ENCODE peak calls at places on chromosomes 2 and 18, in nine cellular contexts. One of them, this sample, is unnamed.

GRCh38 chr18:9094307-9095226 is 7.9 kb upstream of the NDUFV2 start:
- DNase-seq in AG09309: peak
- DNase-seq in CD8-positive, alpha-beta T cell: no peak
- DNase-seq in kidney: no peak
- DNase-seq in tibial artery: no peak
- DNase-seq in AG10803: peak
- DNase-seq in left lung: no peak
- DNase-seq in endothelial cell of umbilical vein: peak
- DNase-seq in HFF-Myc: peak
- DNase-seq in this sample: no peak

GRCh38 chr2:44935854-44936185 is 5.7 kb upstream of the SIX3 start:
- DNase-seq in AG09309: no peak
- DNase-seq in CD8-positive, alpha-beta T cell: no peak
- DNase-seq in kidney: no peak
- DNase-seq in tibial artery: peak
- DNase-seq in AG10803: no peak
- DNase-seq in left lung: no peak
- DNase-seq in endothelial cell of umbilical vein: no peak
- DNase-seq in HFF-Myc: no peak
- DNase-seq in this sample: no peak

GRCh38 chr2:220157312-220157711 is 529.9 kb downstream of the SLC4A3 start:
- DNase-seq in AG09309: no peak
- DNase-seq in CD8-positive, alpha-beta T cell: no peak
- DNase-seq in kidney: no peak
- DNase-seq in tibial artery: no peak
- DNase-seq in AG10803: no peak
- DNase-seq in left lung: no peak
- DNase-seq in endothelial cell of umbilical vein: no peak
- DNase-seq in HFF-Myc: no peak
- DNase-seq in this sample: no peak

GRCh38 chr2:152825834-152826233 is 107.4 kb downstream of the ARL6IP6 start:
- DNase-seq in AG09309: peak
- DNase-seq in CD8-positive, alpha-beta T cell: no peak
- DNase-seq in kidney: no peak
- DNase-seq in tibial artery: no peak
- DNase-seq in AG10803: peak
- DNase-seq in left lung: no peak
- DNase-seq in endothelial cell of umbilical vein: no peak
- DNase-seq in HFF-Myc: no peak
- DNase-seq in this sample: no peak

GRCh38 chr2:239869272-239870155 is 155.6 kb downstream of the NDUFA10 start:
- DNase-seq in AG09309: no peak
- DNase-seq in CD8-positive, alpha-beta T cell: no peak
- DNase-seq in kidney: no peak
- DNase-seq in tibial artery: peak
- DNase-seq in AG10803: no peak
- DNase-seq in left lung: no peak
- DNase-seq in endothelial cell of umbilical vein: no peak
- DNase-seq in HFF-Myc: no peak
- DNase-seq in this sample: no peak

GRCh38 chr2:68936462-68936861 is 16.2 kb downstream of the GKN2 start:
- DNase-seq in AG09309: no peak
- DNase-seq in CD8-positive, alpha-beta T cell: no peak
- DNase-seq in kidney: no peak
- DNase-seq in tibial artery: no peak
- DNase-seq in AG10803: peak
- DNase-seq in left lung: no peak
- DNase-seq in endothelial cell of umbilical vein: peak
- DNase-seq in HFF-Myc: no peak
- DNase-seq in this sample: no peak

GRCh38 chr2:118047273-118047898 is 33.5 kb upstream of the CCDC93 start:
- DNase-seq in AG09309: no peak
- DNase-seq in CD8-positive, alpha-beta T cell: no peak
- DNase-seq in kidney: no peak
- DNase-seq in tibial artery: no peak
- DNase-seq in AG10803: peak
- DNase-seq in left lung: no peak
- DNase-seq in endothelial cell of umbilical vein: peak
- DNase-seq in HFF-Myc: no peak
- DNase-seq in this sample: no peak

GRCh38 chr2:106167067-106167466 is 27.0 kb downstream of the UXS1 start:
- DNase-seq in AG09309: no peak
- DNase-seq in CD8-positive, alpha-beta T cell: no peak
- DNase-seq in kidney: no peak
- DNase-seq in tibial artery: no peak
- DNase-seq in AG10803: no peak
- DNase-seq in left lung: no peak
- DNase-seq in endothelial cell of umbilical vein: no peak
- DNase-seq in HFF-Myc: no peak
- DNase-seq in this sample: peak

GRCh38 chr18:60027397-60027796 is 127.6 kb downstream of the PMAIP1 start:
- DNase-seq in AG09309: no peak
- DNase-seq in CD8-positive, alpha-beta T cell: no peak
- DNase-seq in kidney: no peak
- DNase-seq in tibial artery: no peak
- DNase-seq in AG10803: no peak
- DNase-seq in left lung: no peak
- DNase-seq in endothelial cell of umbilical vein: no peak
- DNase-seq in HFF-Myc: no peak
- DNase-seq in this sample: no peak

GRCh38 chr2:203328735-203329549 is 748 bp downstream of the ABI2 start:
- DNase-seq in AG09309: no peak
- DNase-seq in CD8-positive, alpha-beta T cell: peak
- DNase-seq in kidney: no peak
- DNase-seq in tibial artery: peak
- DNase-seq in AG10803: peak
- DNase-seq in left lung: peak
- DNase-seq in endothelial cell of umbilical vein: peak
- DNase-seq in HFF-Myc: no peak
- DNase-seq in this sample: no peak

GRCh38 chr2:178282075-178282474 is 87.8 kb downstream of the OSBPL6 start:
- DNase-seq in AG09309: no peak
- DNase-seq in CD8-positive, alpha-beta T cell: no peak
- DNase-seq in kidney: no peak
- DNase-seq in tibial artery: no peak
- DNase-seq in AG10803: peak
- DNase-seq in left lung: no peak
- DNase-seq in endothelial cell of umbilical vein: peak
- DNase-seq in HFF-Myc: no peak
- DNase-seq in this sample: peak

GRCh38 chr2:240604291-240604938 is 17.9 kb downstream of the CAPN10 start:
- DNase-seq in AG09309: no peak
- DNase-seq in CD8-positive, alpha-beta T cell: no peak
- DNase-seq in kidney: peak
- DNase-seq in tibial artery: peak
- DNase-seq in AG10803: peak
- DNase-seq in left lung: peak
- DNase-seq in endothelial cell of umbilical vein: peak
- DNase-seq in HFF-Myc: no peak
- DNase-seq in this sample: peak

GRCh38 chr2:19706332-19706731 is 195.5 kb downstream of the TTC32 start:
- DNase-seq in AG09309: no peak
- DNase-seq in CD8-positive, alpha-beta T cell: no peak
- DNase-seq in kidney: no peak
- DNase-seq in tibial artery: no peak
- DNase-seq in AG10803: no peak
- DNase-seq in left lung: no peak
- DNase-seq in endothelial cell of umbilical vein: peak
- DNase-seq in HFF-Myc: no peak
- DNase-seq in this sample: no peak

GRCh38 chr2:151217343-151217742 is 44.3 kb downstream of the RBM43 start:
- DNase-seq in AG09309: no peak
- DNase-seq in CD8-positive, alpha-beta T cell: no peak
- DNase-seq in kidney: no peak
- DNase-seq in tibial artery: no peak
- DNase-seq in AG10803: no peak
- DNase-seq in left lung: no peak
- DNase-seq in endothelial cell of umbilical vein: no peak
- DNase-seq in HFF-Myc: no peak
- DNase-seq in this sample: no peak

GRCh38 chr2:192345287-192345686 is 150.6 kb upstream of the TMEFF2 start:
- DNase-seq in AG09309: no peak
- DNase-seq in CD8-positive, alpha-beta T cell: no peak
- DNase-seq in kidney: no peak
- DNase-seq in tibial artery: no peak
- DNase-seq in AG10803: no peak
- DNase-seq in left lung: no peak
- DNase-seq in endothelial cell of umbilical vein: no peak
- DNase-seq in HFF-Myc: no peak
- DNase-seq in this sample: peak

GRCh38 chr2:43402002-43402401 is 175.6 kb upstream of the ZFP36L2 start:
- DNase-seq in AG09309: no peak
- DNase-seq in CD8-positive, alpha-beta T cell: no peak
- DNase-seq in kidney: no peak
- DNase-seq in tibial artery: no peak
- DNase-seq in AG10803: no peak
- DNase-seq in left lung: no peak
- DNase-seq in endothelial cell of umbilical vein: no peak
- DNase-seq in HFF-Myc: no peak
- DNase-seq in this sample: no peak

GRCh38 chr2:97858442-97858841 is 137.3 kb downstream of the TMEM131 start:
- DNase-seq in AG09309: no peak
- DNase-seq in CD8-positive, alpha-beta T cell: no peak
- DNase-seq in kidney: no peak
- DNase-seq in tibial artery: no peak
- DNase-seq in AG10803: no peak
- DNase-seq in left lung: no peak
- DNase-seq in endothelial cell of umbilical vein: no peak
- DNase-seq in HFF-Myc: no peak
- DNase-seq in this sample: no peak

GRCh38 chr2:222169346-222169745 is 129.5 kb downstream of the PAX3 start:
- DNase-seq in AG09309: no peak
- DNase-seq in CD8-positive, alpha-beta T cell: no peak
- DNase-seq in kidney: no peak
- DNase-seq in tibial artery: no peak
- DNase-seq in AG10803: peak
- DNase-seq in left lung: no peak
- DNase-seq in endothelial cell of umbilical vein: no peak
- DNase-seq in HFF-Myc: no peak
- DNase-seq in this sample: no peak

GRCh38 chr2:219538488-219539294 is 4.9 kb downstream of the CHPF start:
- DNase-seq in AG09309: no peak
- DNase-seq in CD8-positive, alpha-beta T cell: no peak
- DNase-seq in kidney: no peak
- DNase-seq in tibial artery: no peak
- DNase-seq in AG10803: no peak
- DNase-seq in left lung: no peak
- DNase-seq in endothelial cell of umbilical vein: no peak
- DNase-seq in HFF-Myc: no peak
- DNase-seq in this sample: no peak

GRCh38 chr2:215685218-215685962 is 249.5 kb upstream of the FN1 start:
- DNase-seq in AG09309: no peak
- DNase-seq in CD8-positive, alpha-beta T cell: no peak
- DNase-seq in kidney: no peak
- DNase-seq in tibial artery: no peak
- DNase-seq in AG10803: peak
- DNase-seq in left lung: no peak
- DNase-seq in endothelial cell of umbilical vein: no peak
- DNase-seq in HFF-Myc: peak
- DNase-seq in this sample: no peak

GRCh38 chr2:69952336-69953115 is 8.9 kb downstream of the ASPRV1 start:
- DNase-seq in AG09309: no peak
- DNase-seq in CD8-positive, alpha-beta T cell: no peak
- DNase-seq in kidney: no peak
- DNase-seq in tibial artery: no peak
- DNase-seq in AG10803: no peak
- DNase-seq in left lung: no peak
- DNase-seq in endothelial cell of umbilical vein: no peak
- DNase-seq in HFF-Myc: no peak
- DNase-seq in this sample: no peak
- TF ChIP-seq CTCF in AG09309: no peak
- TF ChIP-seq CTCF in CD8-positive, alpha-beta T cell: no peak
- TF ChIP-seq CTCF in kidney: no peak
- TF ChIP-seq CTCF in tibial artery: no peak
- TF ChIP-seq CTCF in AG10803: no peak
- TF ChIP-seq CTCF in left lung: no peak
- TF ChIP-seq CTCF in endothelial cell of umbilical vein: no peak
- TF ChIP-seq CTCF in HFF-Myc: no peak
- TF ChIP-seq CTCF in this sample: no peak

DNA sequence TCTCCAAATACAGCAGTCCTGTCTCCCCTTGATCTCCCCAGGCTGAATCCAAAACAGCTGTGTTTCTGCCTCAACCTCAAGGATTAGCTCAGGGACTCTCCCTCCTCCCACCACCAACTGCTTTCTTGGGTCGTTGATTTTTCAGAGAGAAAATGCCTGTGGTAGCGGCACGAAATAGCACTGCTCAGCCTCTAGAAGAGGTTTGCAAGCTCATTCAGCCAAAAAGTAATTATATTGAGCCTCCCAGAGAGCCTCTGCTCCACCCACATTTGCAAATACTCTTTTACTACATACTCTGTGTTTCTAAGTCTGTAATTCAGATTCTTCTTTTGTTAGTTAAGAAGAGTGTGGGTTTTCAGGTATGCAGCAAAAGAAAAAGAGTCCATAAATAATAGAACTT is 396.4 kb upstream of the TNP1 start:
- DNase-seq in AG09309: peak
- DNase-seq in CD8-positive, alpha-beta T cell: no peak
- DNase-seq in kidney: no peak
- DNase-seq in tibial artery: no peak
- DNase-seq in AG10803: peak
- DNase-seq in left lung: no peak
- DNase-seq in endothelial cell of umbilical vein: no peak
- DNase-seq in HFF-Myc: no peak
- DNase-seq in this sample: no peak
- H3K4me3 ChIP-seq in AG09309: no peak
- H3K4me3 ChIP-seq in CD8-positive, alpha-beta T cell: no peak
- H3K4me3 ChIP-seq in kidney: no peak
- H3K4me3 ChIP-seq in tibial artery: no peak
- H3K4me3 ChIP-seq in AG10803: no peak
- H3K4me3 ChIP-seq in left lung: no peak
- H3K4me3 ChIP-seq in endothelial cell of umbilical vein: no peak
- H3K4me3 ChIP-seq in HFF-Myc: no peak
- H3K4me3 ChIP-seq in this sample: no peak

DNA sequence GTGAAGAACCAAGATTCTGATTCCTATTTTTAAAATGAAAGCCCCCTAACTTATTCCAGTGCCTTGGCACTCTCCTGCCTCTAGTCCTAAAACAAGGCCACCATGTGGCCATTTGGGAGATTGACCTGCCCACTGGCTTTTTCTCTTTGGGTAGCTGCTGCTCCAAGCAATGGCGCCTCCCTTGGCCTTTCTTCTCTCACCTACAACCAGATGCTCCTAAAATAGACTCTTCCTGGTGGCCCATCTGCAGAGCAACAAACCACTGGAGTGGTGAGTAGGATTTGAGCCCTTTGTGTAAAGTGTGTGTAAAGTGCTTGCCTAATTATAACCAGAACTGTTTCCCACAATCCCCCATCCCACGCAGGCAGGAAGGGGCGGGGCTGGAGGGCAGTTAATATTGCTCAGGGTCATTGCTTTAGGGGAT is 114.2 kb downstream of the FHOD3 start:
- DNase-seq in AG09309: no peak
- DNase-seq in CD8-positive, alpha-beta T cell: no peak
- DNase-seq in kidney: no peak
- DNase-seq in tibial artery: no peak
- DNase-seq in AG10803: no peak
- DNase-seq in left lung: no peak
- DNase-seq in endothelial cell of umbilical vein: no peak
- DNase-seq in HFF-Myc: peak
- DNase-seq in this sample: no peak
- TF ChIP-seq CTCF in AG09309: peak
- TF ChIP-seq CTCF in CD8-positive, alpha-beta T cell: no peak
- TF ChIP-seq CTCF in kidney: peak
- TF ChIP-seq CTCF in tibial artery: no peak
- TF ChIP-seq CTCF in AG10803: peak
- TF ChIP-seq CTCF in left lung: no peak
- TF ChIP-seq CTCF in endothelial cell of umbilical vein: peak
- TF ChIP-seq CTCF in HFF-Myc: peak
- TF ChIP-seq CTCF in this sample: peak

GRCh38 chr2:53208815-53209214 is 558.8 kb upstream of the CHAC2 start:
- DNase-seq in AG09309: no peak
- DNase-seq in CD8-positive, alpha-beta T cell: no peak
- DNase-seq in kidney: no peak
- DNase-seq in tibial artery: no peak
- DNase-seq in AG10803: no peak
- DNase-seq in left lung: no peak
- DNase-seq in endothelial cell of umbilical vein: no peak
- DNase-seq in HFF-Myc: no peak
- DNase-seq in this sample: no peak
- H3K4me3 ChIP-seq in AG09309: no peak
- H3K4me3 ChIP-seq in CD8-positive, alpha-beta T cell: no peak
- H3K4me3 ChIP-seq in kidney: no peak
- H3K4me3 ChIP-seq in tibial artery: no peak
- H3K4me3 ChIP-seq in AG10803: no peak
- H3K4me3 ChIP-seq in left lung: no peak
- H3K4me3 ChIP-seq in endothelial cell of umbilical vein: no peak
- H3K4me3 ChIP-seq in HFF-Myc: no peak
- H3K4me3 ChIP-seq in this sample: no peak

This sample was measured in LNCaP clone FGC.